ENCODE peak calls at places on chromosomes 6 and 20, in six cellular contexts. P is CD8-positive, alpha-beta T cell; E is WTC11; Q is HEK293T; R is CD4-positive, CD25-positive, alpha-beta regulatory T cell; D is Calu3. X is an unnamed sample.

GRCh38 chr6:34549056-34549803 is 6.9 kb downstream of the SPDEF start:
- DNase-seq in R (no peak), Q (no peak), P (no peak), E (no peak), D (no peak), X (no peak)

GRCh38 chr6:2744206-2744771 is 6.4 kb downstream of the MYLK4 start:
- DNase-seq in P (no peak), E (no peak), D (no peak), R (no peak), Q (no peak), X (no peak)

GRCh38 chr6:46983007-46983411 is 59.1 kb downstream of the ADGRF1 start:
- DNase-seq in Q (peak), D (peak), E (no peak), R (no peak), P (no peak), X (no peak)

GRCh38 chr6:138044458-138044857 is 62.8 kb downstream of the PERP start:
- DNase-seq in E (no peak), D (no peak), R (no peak), Q (no peak), P (no peak), X (no peak)

GRCh38 chr6:115982453-115982852 is 78.2 kb downstream of the FRK start:
- DNase-seq in E (no peak), R (no peak), P (no peak), Q (no peak), D (no peak), X (no peak)

GRCh38 chr6:139742671-139743070 is 368.2 kb upstream of the CITED2 start:
- DNase-seq in Q (no peak), E (no peak), R (no peak), D (no peak), P (no peak), X (no peak)

GRCh38 chr6:70997379-70997778 is 40.5 kb upstream of the B3GAT2 start:
- DNase-seq in D (no peak), Q (no peak), P (no peak), R (no peak), E (no peak), X (no peak)

GRCh38 chr6:165637591-165637990 is 25.4 kb downstream of the PDE10A start:
- DNase-seq in E (no peak), D (no peak), P (no peak), R (no peak), Q (no peak), X (no peak)

GRCh38 chr20:40720826-40721225 is 31.8 kb upstream of the MAFB start:
- DNase-seq in Q (no peak), D (no peak), P (no peak), R (no peak), E (no peak), X (no peak)

GRCh38 chr6:36131517-36132220 is 1.4 kb downstream of the MAPK13 start:
- DNase-seq in E (no peak), R (peak), D (peak), P (peak), Q (no peak), X (no peak)

GRCh38 chr20:33393609-33394008 is 7.7 kb downstream of the CDK5RAP1 start:
- DNase-seq in P (no peak), D (no peak), R (no peak), Q (no peak), E (no peak), X (no peak)

GRCh38 chr6:47245745-47246371 is 63.8 kb downstream of the TNFRSF21 start:
- DNase-seq in D (no peak), P (no peak), E (no peak), R (no peak), Q (no peak), X (no peak)

GRCh38 chr6:8080338-8081151 is 16.4 kb upstream of the BLOC1S5 start:
- DNase-seq in R (no peak), E (no peak), D (no peak), Q (no peak), P (no peak), X (no peak)

GRCh38 chr6:140105857-140106256 is 731.4 kb upstream of the CITED2 start:
- DNase-seq in E (peak), R (no peak), P (no peak), Q (peak), D (peak), X (no peak)

X was measured in brain pericyte.